ENCODE peak calls at places on chromosome 17, in five cellular contexts. One of them, this sample, is unnamed.

GRCh38 chr17:76872221-76872873 is 4.1 kb downstream of the MGAT5B start:
- DNase-seq in germinal center: no peak
- DNase-seq in activated gamma-delta T cell treated with Interleukin-2 at 50 U/mL for 16 hours: no peak
- DNase-seq in caudate nucleus: no peak
- DNase-seq in stimulated activated CD8-positive, alpha-beta memory T cell treated with anti-CD3 and anti-CD28 coated beads, Interleukin-4, amount 100 ng/mL, for 4 hours: no peak
- DNase-seq in this sample: no peak

GRCh38 chr17:22171631-22172030 is 479.3 kb downstream of the KCNJ18 start:
- DNase-seq in stimulated activated CD8-positive, alpha-beta memory T cell treated with anti-CD3 and anti-CD28 coated beads, Interleukin-4, amount 100 ng/mL, for 4 hours: no peak
- DNase-seq in germinal center: no peak
- DNase-seq in activated gamma-delta T cell treated with Interleukin-2 at 50 U/mL for 16 hours: no peak
- DNase-seq in caudate nucleus: no peak
- DNase-seq in this sample: no peak

GRCh38 chr17:57881143-57881542 is 31.3 kb upstream of the MRPS23 start:
- DNase-seq in germinal center: no peak
- DNase-seq in caudate nucleus: no peak
- DNase-seq in stimulated activated CD8-positive, alpha-beta memory T cell treated with anti-CD3 and anti-CD28 coated beads, Interleukin-4, amount 100 ng/mL, for 4 hours: no peak
- DNase-seq in activated gamma-delta T cell treated with Interleukin-2 at 50 U/mL for 16 hours: no peak
- DNase-seq in this sample: no peak

GRCh38 chr17:73952136-73952497 is 251.4 kb upstream of the RPL38 start:
- DNase-seq in activated gamma-delta T cell treated with Interleukin-2 at 50 U/mL for 16 hours: no peak
- DNase-seq in stimulated activated CD8-positive, alpha-beta memory T cell treated with anti-CD3 and anti-CD28 coated beads, Interleukin-4, amount 100 ng/mL, for 4 hours: no peak
- DNase-seq in caudate nucleus: peak
- DNase-seq in germinal center: no peak
- DNase-seq in this sample: no peak

GRCh38 chr17:76840443-76840767 is 27.8 kb upstream of the MGAT5B start:
- DNase-seq in germinal center: no peak
- DNase-seq in caudate nucleus: no peak
- DNase-seq in stimulated activated CD8-positive, alpha-beta memory T cell treated with anti-CD3 and anti-CD28 coated beads, Interleukin-4, amount 100 ng/mL, for 4 hours: no peak
- DNase-seq in activated gamma-delta T cell treated with Interleukin-2 at 50 U/mL for 16 hours: no peak
- DNase-seq in this sample: no peak

GRCh38 chr17:40326014-40326831 is 17.2 kb downstream of the RARA start:
- DNase-seq in caudate nucleus: no peak
- DNase-seq in stimulated activated CD8-positive, alpha-beta memory T cell treated with anti-CD3 and anti-CD28 coated beads, Interleukin-4, amount 100 ng/mL, for 4 hours: no peak
- DNase-seq in germinal center: peak
- DNase-seq in activated gamma-delta T cell treated with Interleukin-2 at 50 U/mL for 16 hours: peak
- DNase-seq in this sample: no peak

GRCh38 chr17:62652251-62653001 is 25.0 kb downstream of the MRC2 start:
- DNase-seq in germinal center: peak
- DNase-seq in activated gamma-delta T cell treated with Interleukin-2 at 50 U/mL for 16 hours: peak
- DNase-seq in stimulated activated CD8-positive, alpha-beta memory T cell treated with anti-CD3 and anti-CD28 coated beads, Interleukin-4, amount 100 ng/mL, for 4 hours: no peak
- DNase-seq in caudate nucleus: no peak
- DNase-seq in this sample: no peak

GRCh38 chr17:7042507-7043194 is 1.2 kb downstream of the SLC16A11 start:
- DNase-seq in germinal center: peak
- DNase-seq in activated gamma-delta T cell treated with Interleukin-2 at 50 U/mL for 16 hours: peak
- DNase-seq in stimulated activated CD8-positive, alpha-beta memory T cell treated with anti-CD3 and anti-CD28 coated beads, Interleukin-4, amount 100 ng/mL, for 4 hours: no peak
- DNase-seq in caudate nucleus: no peak
- DNase-seq in this sample: no peak

GRCh38 chr17:1083451-1084187 is 86.7 kb downstream of the TIMM22 start:
- DNase-seq in stimulated activated CD8-positive, alpha-beta memory T cell treated with anti-CD3 and anti-CD28 coated beads, Interleukin-4, amount 100 ng/mL, for 4 hours: no peak
- DNase-seq in germinal center: no peak
- DNase-seq in caudate nucleus: no peak
- DNase-seq in activated gamma-delta T cell treated with Interleukin-2 at 50 U/mL for 16 hours: no peak
- DNase-seq in this sample: no peak

GRCh38 chr17:12438813-12439586 is 226.7 kb upstream of the MYOCD start:
- DNase-seq in caudate nucleus: no peak
- DNase-seq in germinal center: no peak
- DNase-seq in activated gamma-delta T cell treated with Interleukin-2 at 50 U/mL for 16 hours: no peak
- DNase-seq in stimulated activated CD8-positive, alpha-beta memory T cell treated with anti-CD3 and anti-CD28 coated beads, Interleukin-4, amount 100 ng/mL, for 4 hours: no peak
- DNase-seq in this sample: no peak

GRCh38 chr17:81422776-81423697 is 27.8 kb downstream of the BAHCC1 start:
- DNase-seq in caudate nucleus: no peak
- DNase-seq in stimulated activated CD8-positive, alpha-beta memory T cell treated with anti-CD3 and anti-CD28 coated beads, Interleukin-4, amount 100 ng/mL, for 4 hours: no peak
- DNase-seq in activated gamma-delta T cell treated with Interleukin-2 at 50 U/mL for 16 hours: no peak
- DNase-seq in germinal center: no peak
- DNase-seq in this sample: no peak

GRCh38 chr17:46136820-46137219 is 56.4 kb downstream of the KANSL1 start:
- DNase-seq in stimulated activated CD8-positive, alpha-beta memory T cell treated with anti-CD3 and anti-CD28 coated beads, Interleukin-4, amount 100 ng/mL, for 4 hours: no peak
- DNase-seq in caudate nucleus: no peak
- DNase-seq in germinal center: no peak
- DNase-seq in activated gamma-delta T cell treated with Interleukin-2 at 50 U/mL for 16 hours: no peak
- DNase-seq in this sample: no peak

GRCh38 chr17:67392111-67392510 is 15.0 kb downstream of the PITPNC1 start:
- DNase-seq in caudate nucleus: no peak
- DNase-seq in germinal center: no peak
- DNase-seq in activated gamma-delta T cell treated with Interleukin-2 at 50 U/mL for 16 hours: no peak
- DNase-seq in stimulated activated CD8-positive, alpha-beta memory T cell treated with anti-CD3 and anti-CD28 coated beads, Interleukin-4, amount 100 ng/mL, for 4 hours: no peak
- DNase-seq in this sample: no peak

GRCh38 chr17:76953926-76954325 is 85.7 kb downstream of the MGAT5B start:
- DNase-seq in stimulated activated CD8-positive, alpha-beta memory T cell treated with anti-CD3 and anti-CD28 coated beads, Interleukin-4, amount 100 ng/mL, for 4 hours: no peak
- DNase-seq in activated gamma-delta T cell treated with Interleukin-2 at 50 U/mL for 16 hours: no peak
- DNase-seq in germinal center: no peak
- DNase-seq in caudate nucleus: no peak
- DNase-seq in this sample: no peak

GRCh38 chr17:9229160-9229825 is 208.0 kb downstream of the NTN1 start:
- DNase-seq in germinal center: no peak
- DNase-seq in caudate nucleus: no peak
- DNase-seq in stimulated activated CD8-positive, alpha-beta memory T cell treated with anti-CD3 and anti-CD28 coated beads, Interleukin-4, amount 100 ng/mL, for 4 hours: no peak
- DNase-seq in activated gamma-delta T cell treated with Interleukin-2 at 50 U/mL for 16 hours: no peak
- DNase-seq in this sample: no peak

GRCh38 chr17:43199633-43200032 is 12.0 kb upstream of the TMEM106A start:
- DNase-seq in caudate nucleus: no peak
- DNase-seq in activated gamma-delta T cell treated with Interleukin-2 at 50 U/mL for 16 hours: no peak
- DNase-seq in stimulated activated CD8-positive, alpha-beta memory T cell treated with anti-CD3 and anti-CD28 coated beads, Interleukin-4, amount 100 ng/mL, for 4 hours: no peak
- DNase-seq in germinal center: no peak
- DNase-seq in this sample: no peak

GRCh38 chr17:82502207-82502606 is 17.3 kb upstream of the FOXK2 start:
- DNase-seq in germinal center: no peak
- DNase-seq in activated gamma-delta T cell treated with Interleukin-2 at 50 U/mL for 16 hours: no peak
- DNase-seq in stimulated activated CD8-positive, alpha-beta memory T cell treated with anti-CD3 and anti-CD28 coated beads, Interleukin-4, amount 100 ng/mL, for 4 hours: no peak
- DNase-seq in caudate nucleus: no peak
- DNase-seq in this sample: no peak

GRCh38 chr17:82838386-82839063 is 1.3 kb downstream of the ZNF750 start:
- DNase-seq in caudate nucleus: no peak
- DNase-seq in stimulated activated CD8-positive, alpha-beta memory T cell treated with anti-CD3 and anti-CD28 coated beads, Interleukin-4, amount 100 ng/mL, for 4 hours: no peak
- DNase-seq in germinal center: no peak
- DNase-seq in activated gamma-delta T cell treated with Interleukin-2 at 50 U/mL for 16 hours: no peak
- DNase-seq in this sample: no peak

GRCh38 chr17:33463887-33464286 is 170.8 kb upstream of the ASIC2 start:
- DNase-seq in germinal center: no peak
- DNase-seq in caudate nucleus: no peak
- DNase-seq in stimulated activated CD8-positive, alpha-beta memory T cell treated with anti-CD3 and anti-CD28 coated beads, Interleukin-4, amount 100 ng/mL, for 4 hours: no peak
- DNase-seq in activated gamma-delta T cell treated with Interleukin-2 at 50 U/mL for 16 hours: no peak
- DNase-seq in this sample: no peak

GRCh38 chr17:80855968-80856862 is 135.4 kb upstream of the CHMP6 start:
- DNase-seq in activated gamma-delta T cell treated with Interleukin-2 at 50 U/mL for 16 hours: peak
- DNase-seq in stimulated activated CD8-positive, alpha-beta memory T cell treated with anti-CD3 and anti-CD28 coated beads, Interleukin-4, amount 100 ng/mL, for 4 hours: peak
- DNase-seq in germinal center: no peak
- DNase-seq in caudate nucleus: no peak
- DNase-seq in this sample: no peak

GRCh38 chr17:50882851-50883250 is 16.7 kb upstream of the TOB1 start:
- DNase-seq in activated gamma-delta T cell treated with Interleukin-2 at 50 U/mL for 16 hours: no peak
- DNase-seq in germinal center: no peak
- DNase-seq in caudate nucleus: no peak
- DNase-seq in stimulated activated CD8-positive, alpha-beta memory T cell treated with anti-CD3 and anti-CD28 coated beads, Interleukin-4, amount 100 ng/mL, for 4 hours: no peak
- DNase-seq in this sample: no peak